ENCODE peak calls at places on chromosomes 16 and 17, in ten cellular contexts. V is stimulated activated CD4-positive, alpha-beta T cell treated with anti-CD3 and anti-CD28 coated beads, Interleukin-4, amount 100 ng/mL, for 48 hours; G is Karpas-422; M is stimulated activated naive CD8-positive, alpha-beta T cell treated with anti-CD3 and anti-CD28 coated beads, Interleukin-15, amount 100 ng/mL, for 72 hours; R is cortex of kidney; U is prostate gland; I is GM23248; Z is NCI-H82; C is activated T-cell treated with anti-CD3 and anti-CD28 coated beads, Interleukin-2, amount 50 U/mL, for 72 hours; A is Daoy. H is an unnamed sample.

GRCh38 chr16:17829826-17830225 is 359.1 kb upstream of the XYLT1 start:
- DNase-seq in V (no peak), G (no peak), M (no peak), R (no peak), U (no peak), I (peak), Z (no peak), C (no peak), A (no peak), H (no peak)

GRCh38 chr16:53480394-53480793 is 22.6 kb downstream of the AKTIP start:
- DNase-seq in V (no peak), G (no peak), M (no peak), R (no peak), U (no peak), I (no peak), Z (no peak), C (no peak), A (no peak), H (no peak)

GRCh38 chr17:19703776-19704371 is 12.5 kb downstream of the SLC47A2 start:
- DNase-seq in V (no peak), G (no peak), M (no peak), R (no peak), U (no peak), I (no peak), Z (peak), C (no peak), A (no peak), H (no peak)

GRCh38 chr17:61129876-61130275 is 269.8 kb upstream of the TBX2 start:
- DNase-seq in V (no peak), G (no peak), M (no peak), R (no peak), U (no peak), I (peak), Z (peak), C (no peak), A (no peak), H (no peak)

GRCh38 chr16:10608687-10609409 is 28.4 kb upstream of the EMP2 start:
- DNase-seq in V (no peak), G (no peak), M (no peak), R (no peak), U (no peak), I (peak), Z (no peak), C (no peak), A (no peak), H (no peak)

GRCh38 chr16:89015271-89015859 is 38.4 kb upstream of the CBFA2T3 start:
- DNase-seq in V (no peak), G (no peak), M (no peak), R (no peak), U (no peak), I (no peak), Z (no peak), C (no peak), A (no peak), H (no peak)

GRCh38 chr17:4032245-4032644 is 68.0 kb upstream of the ATP2A3 start:
- DNase-seq in V (no peak), G (no peak), M (no peak), R (no peak), U (no peak), I (no peak), Z (no peak), C (no peak), A (no peak), H (no peak)

GRCh38 chr17:75769536-75769935 is 4.5 kb upstream of the GALK1 start:
- DNase-seq in V (no peak), G (no peak), M (no peak), R (no peak), U (no peak), I (no peak), Z (no peak), C (no peak), A (peak), H (no peak)

GRCh38 chr17:11986179-11986938 is 10.9 kb downstream of the ZNF18 start:
- DNase-seq in V (no peak), G (no peak), M (no peak), R (no peak), U (peak), I (peak), Z (no peak), C (no peak), A (no peak), H (no peak)

GRCh38 chr17:5592382-5592781 is 8.1 kb upstream of the NLRP1 start:
- DNase-seq in V (no peak), G (peak), M (no peak), R (no peak), U (no peak), I (peak), Z (peak), C (no peak), A (no peak), H (peak)

GRCh38 chr16:648071-648785 is 937 bp upstream of the WDR90 start:
- DNase-seq in V (peak), G (peak), M (peak), R (no peak), U (peak), I (peak), Z (peak), C (peak), A (no peak), H (peak)

GRCh38 chr17:73783382-73783766 is 139.1 kb upstream of the SDK2 start:
- DNase-seq in V (no peak), G (no peak), M (no peak), R (no peak), U (no peak), I (no peak), Z (no peak), C (no peak), A (no peak), H (no peak)

GRCh38 chr17:2233441-2233947 is 70.1 kb downstream of the SMG6 start:
- DNase-seq in V (no peak), G (no peak), M (no peak), R (no peak), U (no peak), I (peak), Z (no peak), C (no peak), A (peak), H (no peak)

GRCh38 chr17:75524971-75525805 is at the start of gene LLGL2:
- DNase-seq in V (peak), G (peak), M (peak), R (no peak), U (peak), I (peak), Z (peak), C (peak), A (peak), H (peak)

GRCh38 chr17:77728022-77728671 is 230.4 kb upstream of the TNRC6C start:
- DNase-seq in V (no peak), G (no peak), M (no peak), R (no peak), U (no peak), I (peak), Z (peak), C (no peak), A (no peak), H (peak)

H was measured in OCI-LY7.